ENCODE peak calls at places on chromosomes 11 and 22, in ten cellular contexts. One of them, this sample, is unnamed.

GRCh38 chr11:38577769-38578168 is 1979.7 kb upstream of the RAG2 start:
- DNase-seq in non-pigmented ciliary epithelial cell: no peak
- DNase-seq in fibroblast of lung: no peak
- DNase-seq in activated CD8-positive, alpha-beta memory T cell treated with anti-CD3 and anti-CD28 coated beads for 48 hours: no peak
- DNase-seq in right cardiac atrium: no peak
- DNase-seq in CD4-positive, CD25-positive, alpha-beta regulatory T cell: no peak
- DNase-seq in small intestine: no peak
- DNase-seq in neuronal stem cell: no peak
- DNase-seq in nephron progenitor cell: no peak
- DNase-seq in left ventricle myocardium inferior: no peak
- DNase-seq in this sample: no peak

GRCh38 chr11:93736129-93736528 is 5.2 kb downstream of the TAF1D start:
- DNase-seq in non-pigmented ciliary epithelial cell: no peak
- DNase-seq in fibroblast of lung: peak; percentile 50
- DNase-seq in activated CD8-positive, alpha-beta memory T cell treated with anti-CD3 and anti-CD28 coated beads for 48 hours: no peak
- DNase-seq in right cardiac atrium: no peak
- DNase-seq in CD4-positive, CD25-positive, alpha-beta regulatory T cell: no peak
- DNase-seq in small intestine: no peak
- DNase-seq in neuronal stem cell: no peak
- DNase-seq in nephron progenitor cell: no peak
- DNase-seq in left ventricle myocardium inferior: no peak
- DNase-seq in this sample: no peak

GRCh38 chr11:11735586-11735985 is 106.2 kb upstream of the USP47 start:
- DNase-seq in non-pigmented ciliary epithelial cell: no peak
- DNase-seq in fibroblast of lung: no peak
- DNase-seq in activated CD8-positive, alpha-beta memory T cell treated with anti-CD3 and anti-CD28 coated beads for 48 hours: no peak
- DNase-seq in right cardiac atrium: no peak
- DNase-seq in CD4-positive, CD25-positive, alpha-beta regulatory T cell: no peak
- DNase-seq in small intestine: no peak
- DNase-seq in neuronal stem cell: no peak
- DNase-seq in nephron progenitor cell: peak; percentile 11
- DNase-seq in left ventricle myocardium inferior: no peak
- DNase-seq in this sample: no peak

GRCh38 chr11:117941163-117941707 is 12.0 kb upstream of the TMPRSS13 start:
- DNase-seq in non-pigmented ciliary epithelial cell: no peak
- DNase-seq in fibroblast of lung: no peak
- DNase-seq in activated CD8-positive, alpha-beta memory T cell treated with anti-CD3 and anti-CD28 coated beads for 48 hours: no peak
- DNase-seq in right cardiac atrium: no peak
- DNase-seq in CD4-positive, CD25-positive, alpha-beta regulatory T cell: no peak
- DNase-seq in small intestine: no peak
- DNase-seq in neuronal stem cell: no peak
- DNase-seq in nephron progenitor cell: no peak
- DNase-seq in left ventricle myocardium inferior: no peak
- DNase-seq in this sample: no peak

GRCh38 chr11:34968862-34969261 is 52.4 kb downstream of the PDHX start:
- DNase-seq in non-pigmented ciliary epithelial cell: no peak
- DNase-seq in fibroblast of lung: no peak
- DNase-seq in activated CD8-positive, alpha-beta memory T cell treated with anti-CD3 and anti-CD28 coated beads for 48 hours: no peak
- DNase-seq in right cardiac atrium: no peak
- DNase-seq in CD4-positive, CD25-positive, alpha-beta regulatory T cell: no peak
- DNase-seq in small intestine: no peak
- DNase-seq in neuronal stem cell: no peak
- DNase-seq in nephron progenitor cell: no peak
- DNase-seq in left ventricle myocardium inferior: no peak
- DNase-seq in this sample: no peak

GRCh38 chr22:42397332-42398246 is 34.6 kb downstream of the NFAM1 start:
- DNase-seq in non-pigmented ciliary epithelial cell: no peak
- DNase-seq in fibroblast of lung: no peak
- DNase-seq in activated CD8-positive, alpha-beta memory T cell treated with anti-CD3 and anti-CD28 coated beads for 48 hours: no peak
- DNase-seq in right cardiac atrium: peak; percentile 46
- DNase-seq in CD4-positive, CD25-positive, alpha-beta regulatory T cell: no peak
- DNase-seq in small intestine: no peak
- DNase-seq in neuronal stem cell: no peak
- DNase-seq in nephron progenitor cell: no peak
- DNase-seq in left ventricle myocardium inferior: peak; percentile 31
- DNase-seq in this sample: no peak

GRCh38 chr11:18671246-18671645 is 27.3 kb upstream of the TMEM86A start:
- DNase-seq in non-pigmented ciliary epithelial cell: no peak
- DNase-seq in fibroblast of lung: no peak
- DNase-seq in activated CD8-positive, alpha-beta memory T cell treated with anti-CD3 and anti-CD28 coated beads for 48 hours: no peak
- DNase-seq in right cardiac atrium: no peak
- DNase-seq in CD4-positive, CD25-positive, alpha-beta regulatory T cell: no peak
- DNase-seq in small intestine: no peak
- DNase-seq in neuronal stem cell: no peak
- DNase-seq in nephron progenitor cell: no peak
- DNase-seq in left ventricle myocardium inferior: no peak
- DNase-seq in this sample: no peak

GRCh38 chr22:26323013-26323412 is 106.0 kb upstream of the ASPHD2 start:
- DNase-seq in non-pigmented ciliary epithelial cell: no peak
- DNase-seq in fibroblast of lung: no peak
- DNase-seq in activated CD8-positive, alpha-beta memory T cell treated with anti-CD3 and anti-CD28 coated beads for 48 hours: no peak
- DNase-seq in right cardiac atrium: no peak
- DNase-seq in CD4-positive, CD25-positive, alpha-beta regulatory T cell: no peak
- DNase-seq in small intestine: no peak
- DNase-seq in neuronal stem cell: no peak
- DNase-seq in nephron progenitor cell: no peak
- DNase-seq in left ventricle myocardium inferior: no peak
- DNase-seq in this sample: no peak

GRCh38 chr11:68040121-68040956 is 1.5 kb downstream of the TCIRG1 start:
- DNase-seq in non-pigmented ciliary epithelial cell: no peak
- DNase-seq in fibroblast of lung: peak; percentile 69
- DNase-seq in activated CD8-positive, alpha-beta memory T cell treated with anti-CD3 and anti-CD28 coated beads for 48 hours: no peak
- DNase-seq in right cardiac atrium: peak; percentile 88
- DNase-seq in CD4-positive, CD25-positive, alpha-beta regulatory T cell: peak; percentile 40
- DNase-seq in small intestine: peak; percentile 60
- DNase-seq in neuronal stem cell: no peak
- DNase-seq in nephron progenitor cell: peak; percentile 52
- DNase-seq in left ventricle myocardium inferior: peak; percentile 66
- DNase-seq in this sample: no peak

GRCh38 chr22:37758698-37759097 is 49.0 kb upstream of the GCAT start:
- DNase-seq in non-pigmented ciliary epithelial cell: no peak
- DNase-seq in fibroblast of lung: no peak
- DNase-seq in activated CD8-positive, alpha-beta memory T cell treated with anti-CD3 and anti-CD28 coated beads for 48 hours: no peak
- DNase-seq in right cardiac atrium: peak; percentile 7
- DNase-seq in CD4-positive, CD25-positive, alpha-beta regulatory T cell: no peak
- DNase-seq in small intestine: no peak
- DNase-seq in neuronal stem cell: no peak
- DNase-seq in nephron progenitor cell: no peak
- DNase-seq in left ventricle myocardium inferior: no peak
- DNase-seq in this sample: no peak

GRCh38 chr11:108754901-108755625 is 90.2 kb downstream of the DDX10 start:
- DNase-seq in non-pigmented ciliary epithelial cell: no peak
- DNase-seq in fibroblast of lung: peak; percentile 63
- DNase-seq in activated CD8-positive, alpha-beta memory T cell treated with anti-CD3 and anti-CD28 coated beads for 48 hours: no peak
- DNase-seq in right cardiac atrium: no peak
- DNase-seq in CD4-positive, CD25-positive, alpha-beta regulatory T cell: no peak
- DNase-seq in small intestine: no peak
- DNase-seq in neuronal stem cell: no peak
- DNase-seq in nephron progenitor cell: no peak
- DNase-seq in left ventricle myocardium inferior: no peak
- DNase-seq in this sample: peak; percentile 35

GRCh38 chr11:60367009-60367408 is 11.3 kb upstream of the MS4A7 start:
- DNase-seq in non-pigmented ciliary epithelial cell: no peak
- DNase-seq in fibroblast of lung: no peak
- DNase-seq in activated CD8-positive, alpha-beta memory T cell treated with anti-CD3 and anti-CD28 coated beads for 48 hours: no peak
- DNase-seq in right cardiac atrium: no peak
- DNase-seq in CD4-positive, CD25-positive, alpha-beta regulatory T cell: no peak
- DNase-seq in small intestine: no peak
- DNase-seq in neuronal stem cell: no peak
- DNase-seq in nephron progenitor cell: no peak
- DNase-seq in left ventricle myocardium inferior: no peak
- DNase-seq in this sample: no peak